ENCODE peak calls at places on chromosome 15, in five cellular contexts. G is cardiac fibroblast, P is Panc1, O is endothelial cell, I is progenitor cell of endocrine pancreas. Q is an unnamed sample.

GRCh38 chr15:32870240-32871033 is 152.6 kb downstream of the GREM1 start:
- DNase-seq in G (peak), P (peak), O (no peak), I (no peak), Q (peak)

GRCh38 chr15:48963524-48964113 is at the start of gene SHC4:
- DNase-seq in G (peak), P (no peak), O (peak), I (no peak), Q (no peak)

GRCh38 chr15:69475769-69476358 is 23.2 kb downstream of the RPLP1 start:
- DNase-seq in G (peak), P (peak), O (peak), I (peak), Q (peak)

GRCh38 chr15:36589971-36590370 is 10.5 kb downstream of the CDIN1 start:
- DNase-seq in G (peak), P (no peak), O (no peak), I (no peak), Q (no peak)

GRCh38 chr15:41983221-41983620 is 10.9 kb upstream of the EHD4 start:
- DNase-seq in G (no peak), P (no peak), O (no peak), I (no peak), Q (no peak)

GRCh38 chr15:36175781-36176211 is 403.6 kb upstream of the CDIN1 start:
- DNase-seq in G (no peak), P (no peak), O (no peak), I (no peak), Q (no peak)

GRCh38 chr15:99359760-99360159 is 108.5 kb downstream of the LRRC28 start:
- DNase-seq in G (no peak), P (no peak), O (no peak), I (no peak), Q (no peak)

GRCh38 chr15:69154684-69155083 is 5.8 kb upstream of the GLCE start:
- DNase-seq in G (peak), P (no peak), O (no peak), I (no peak), Q (no peak)

GRCh38 chr15:69760263-69760855 is 307.7 kb downstream of the RPLP1 start:
- DNase-seq in G (peak), P (no peak), O (no peak), I (no peak), Q (no peak)

GRCh38 chr15:63826513-63826912 is 7.2 kb downstream of the HERC1 start:
- DNase-seq in G (peak), P (no peak), O (no peak), I (no peak), Q (no peak)
- TF ChIP-seq CTCF in G (no peak), P (no peak), O (no peak), I (no peak), Q (no peak)

DNA sequence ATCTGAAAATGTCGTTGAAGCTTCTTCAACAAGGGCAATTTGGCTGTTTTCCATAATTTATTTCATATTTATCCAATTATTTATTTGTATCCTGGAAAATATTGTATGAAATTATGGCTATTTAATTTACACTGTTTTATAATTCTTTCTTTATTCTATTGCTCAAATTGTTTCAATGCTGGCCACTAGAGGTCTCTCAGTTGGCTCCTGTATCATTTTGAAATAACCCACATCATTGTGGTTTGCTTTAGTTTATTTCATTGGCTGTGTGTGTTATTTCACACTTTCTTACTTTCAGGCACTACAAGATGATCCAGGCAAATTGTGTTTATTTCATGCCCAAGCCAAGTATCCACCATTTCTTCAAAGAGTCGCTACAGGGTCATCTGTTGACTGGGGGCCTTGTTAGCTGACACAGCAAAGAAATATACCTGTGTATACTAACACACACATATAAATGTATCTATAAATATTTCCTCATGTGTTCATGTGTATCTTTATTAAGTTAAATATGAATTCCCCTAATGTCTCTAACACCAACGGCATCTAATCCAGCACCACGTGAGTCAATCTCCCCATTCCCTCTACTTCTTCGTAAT is 86.2 kb downstream of the NPAP1 start:
- DNase-seq in G (peak), P (no peak), O (no peak), I (no peak), Q (no peak)
- TF ChIP-seq CTCF in G (peak), P (peak), O (peak), I (peak), Q (no peak)

DNA sequence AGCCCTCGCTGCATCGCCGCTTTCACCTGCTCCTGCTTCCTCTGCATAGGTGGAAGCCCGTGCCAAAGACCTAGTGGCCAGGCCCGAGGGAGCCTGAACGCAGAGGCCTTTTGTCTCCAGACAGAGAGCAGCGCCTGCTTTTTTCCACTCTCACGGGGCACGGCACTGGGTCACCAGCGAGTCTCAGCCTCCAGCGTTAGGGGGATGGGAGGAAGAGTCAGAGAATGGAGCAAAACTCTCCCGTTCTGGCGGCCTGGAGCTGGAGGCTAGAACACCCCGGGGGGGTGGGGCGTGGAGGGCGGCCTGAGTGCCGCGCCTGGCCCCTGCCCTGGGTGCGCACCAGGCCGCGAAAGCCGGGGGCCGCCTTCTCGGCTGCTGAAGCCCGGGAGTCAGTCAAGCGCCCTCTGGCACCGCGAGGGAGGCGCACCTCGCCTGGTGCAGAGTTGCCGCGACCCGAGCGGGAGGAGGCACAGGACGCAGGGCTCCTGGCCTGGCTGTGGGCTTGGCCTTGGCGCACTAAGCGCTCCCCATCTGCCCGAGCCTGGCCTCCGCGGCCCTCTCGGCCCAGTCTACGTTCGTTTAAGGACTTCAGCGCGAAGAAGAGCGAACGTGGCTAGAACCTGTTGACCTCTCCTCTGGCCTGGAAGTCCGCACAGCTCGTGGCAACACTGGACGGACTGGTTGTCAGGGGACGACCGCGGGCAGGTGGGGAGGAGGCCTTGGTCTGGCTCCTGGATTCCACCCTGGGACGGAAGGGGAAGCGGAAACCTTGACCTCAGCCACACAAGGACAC is 21.5 kb downstream of the NR2F2 start:
- DNase-seq in G (peak), P (no peak), O (no peak), I (no peak), Q (no peak)
- TF ChIP-seq CTCF in G (no peak), P (no peak), O (no peak), I (peak), Q (no peak)

GRCh38 chr15:90084876-90085423 is 17.3 kb downstream of the IDH2 start:
- DNase-seq in G (no peak), P (no peak), O (no peak), I (no peak), Q (no peak)

GRCh38 chr15:90090226-90090848 is 11.9 kb downstream of the IDH2 start:
- DNase-seq in G (no peak), P (no peak), O (no peak), I (no peak), Q (no peak)

GRCh38 chr15:90085565-90085964 is 16.7 kb downstream of the IDH2 start:
- DNase-seq in G (no peak), P (no peak), O (no peak), I (no peak), Q (no peak)

GRCh38 chr15:90086868-90087268 is 15.4 kb downstream of the IDH2 start:
- DNase-seq in G (peak), P (no peak), O (peak), I (no peak), Q (peak)

DNA sequence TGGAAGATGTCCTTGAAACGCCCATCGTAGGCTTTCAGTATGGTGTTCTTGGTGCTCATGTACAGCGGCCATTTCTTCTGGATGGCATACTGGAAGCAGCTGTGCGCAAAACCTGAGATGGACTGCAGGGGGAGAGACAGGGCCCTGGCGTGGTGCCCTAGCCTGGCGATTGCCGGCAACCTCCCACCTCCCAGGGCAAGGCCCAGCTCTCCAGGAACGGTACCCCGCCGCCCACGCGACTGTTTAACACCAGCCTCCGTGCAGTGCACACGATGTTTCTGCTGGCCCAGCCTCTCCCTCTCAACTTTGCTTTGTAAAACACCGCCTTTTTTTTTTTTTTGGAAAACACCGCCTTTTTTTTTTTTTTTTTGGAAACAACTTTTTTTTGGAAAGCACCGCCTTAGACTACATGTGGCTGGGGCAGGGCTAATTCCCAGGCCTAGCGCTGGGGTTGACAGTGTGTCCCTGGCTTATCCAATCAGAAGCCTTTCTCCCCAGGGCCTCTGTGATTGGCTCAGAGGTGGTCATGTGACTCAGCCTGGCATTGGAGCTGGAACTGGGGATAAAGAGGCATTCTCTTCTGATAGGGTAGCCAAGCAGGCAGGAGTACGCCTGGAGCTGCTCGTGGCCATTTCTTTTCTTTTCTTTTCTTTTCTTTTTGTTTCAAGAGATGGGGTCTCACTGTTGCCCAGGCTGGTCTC is 14.7 kb downstream of the IDH2 start:
- DNase-seq in G (peak), P (no peak), O (peak), I (no peak), Q (no peak)
- TF ChIP-seq CTCF in G (peak), P (no peak), O (no peak), I (no peak), Q (no peak)

DNA sequence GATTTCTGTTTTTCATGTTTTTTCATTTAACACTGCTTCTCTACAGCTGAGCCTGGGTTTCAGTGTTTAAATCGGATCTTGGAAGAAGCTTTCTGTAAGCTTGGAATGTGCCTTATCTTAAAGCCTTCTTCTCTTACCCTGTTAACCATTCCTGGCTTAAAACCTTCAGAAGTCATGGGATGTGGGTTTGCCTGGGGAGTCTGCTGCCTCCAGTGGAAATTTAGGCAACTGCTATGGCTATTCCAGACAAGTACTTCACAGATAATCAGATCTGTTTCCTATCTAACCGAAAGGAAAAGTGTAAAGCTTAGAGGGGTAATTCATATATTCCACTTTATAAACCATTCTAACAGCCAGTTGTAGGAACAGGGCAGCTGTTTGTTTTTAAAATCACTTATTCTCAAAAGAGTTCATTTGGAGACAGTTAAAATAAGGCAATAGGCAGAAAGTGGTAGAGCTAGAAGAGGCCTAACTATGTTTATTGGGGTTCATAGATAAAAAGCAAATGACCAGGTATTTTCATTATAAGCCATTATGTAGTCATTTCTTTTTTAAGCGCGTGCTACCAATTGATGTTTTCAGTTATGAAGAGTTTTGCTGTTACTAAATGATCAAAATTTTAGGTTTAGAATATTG is 219.9 kb downstream of the TCF12 start:
- DNase-seq in G (peak), P (peak), O (peak), I (peak), Q (no peak)
- TF ChIP-seq CTCF in G (peak), P (peak), O (peak), I (peak), Q (no peak)

DNA sequence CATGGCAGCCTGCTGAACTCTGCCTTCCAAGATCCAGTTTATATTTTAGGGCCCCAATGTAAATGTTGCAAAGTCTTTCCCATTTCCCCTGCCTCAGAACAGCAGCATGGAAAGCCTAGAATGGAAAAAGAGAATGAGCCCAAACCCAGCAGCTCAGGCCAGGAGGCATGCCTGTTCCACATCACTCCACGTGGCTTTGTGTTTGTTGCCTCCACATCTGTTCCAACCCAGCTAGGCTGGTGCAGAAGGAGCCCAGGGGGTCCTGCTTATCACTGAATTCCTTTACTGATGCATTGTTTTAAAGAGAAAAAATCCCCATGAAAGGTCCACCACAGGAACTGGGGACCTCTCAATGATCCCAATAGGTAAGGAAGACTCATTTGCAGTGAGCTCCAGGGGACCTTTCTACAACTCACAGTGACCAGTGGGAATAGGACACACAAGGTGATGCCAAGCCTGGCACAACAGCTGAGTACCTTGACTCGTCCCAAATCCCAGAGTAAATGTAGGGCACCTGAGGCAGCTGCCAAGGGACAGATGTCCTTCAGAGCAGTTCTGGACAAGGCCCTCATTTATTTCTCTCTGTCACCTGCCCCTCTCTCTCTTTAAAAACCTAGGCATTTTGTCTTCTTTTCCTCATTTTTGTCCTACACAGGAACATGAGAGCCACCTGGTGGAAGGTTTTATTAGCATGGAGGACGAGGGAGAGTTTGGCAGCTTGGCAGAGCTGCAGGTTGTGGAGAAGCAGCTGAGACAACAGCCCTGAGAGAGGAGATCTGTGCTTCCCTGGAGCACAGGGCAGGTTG is 41.7 kb upstream of the ADAMTS17 start:
- DNase-seq in G (peak), P (no peak), O (peak), I (no peak), Q (no peak)
- TF ChIP-seq CTCF in G (peak), P (peak), O (peak), I (peak), Q (no peak)

GRCh38 chr15:63041982-63042878 is at the start of gene TPM1:
- DNase-seq in G (peak), P (no peak), O (peak), I (peak), Q (no peak)
- TF ChIP-seq CTCF in G (no peak), P (peak), O (no peak), I (peak), Q (no peak)

GRCh38 chr15:67977690-67978089 is 76.4 kb upstream of the PIAS1 start:
- DNase-seq in G (no peak), P (no peak), O (no peak), I (no peak), Q (no peak)
- TF ChIP-seq CTCF in G (no peak), P (no peak), O (no peak), I (no peak), Q (no peak)

GRCh38 chr15:79023546-79023890 is 67.1 kb downstream of the RASGRF1 start:
- DNase-seq in G (no peak), P (no peak), O (no peak), I (no peak), Q (no peak)

GRCh38 chr15:79027532-79028410 is 62.8 kb downstream of the RASGRF1 start:
- DNase-seq in G (no peak), P (no peak), O (no peak), I (no peak), Q (no peak)

GRCh38 chr15:79023918-79024317 is 66.7 kb downstream of the RASGRF1 start:
- DNase-seq in G (no peak), P (no peak), O (no peak), I (no peak), Q (no peak)

GRCh38 chr15:79025802-79026201 is 64.8 kb downstream of the RASGRF1 start:
- DNase-seq in G (no peak), P (no peak), O (no peak), I (no peak), Q (no peak)

DNA sequence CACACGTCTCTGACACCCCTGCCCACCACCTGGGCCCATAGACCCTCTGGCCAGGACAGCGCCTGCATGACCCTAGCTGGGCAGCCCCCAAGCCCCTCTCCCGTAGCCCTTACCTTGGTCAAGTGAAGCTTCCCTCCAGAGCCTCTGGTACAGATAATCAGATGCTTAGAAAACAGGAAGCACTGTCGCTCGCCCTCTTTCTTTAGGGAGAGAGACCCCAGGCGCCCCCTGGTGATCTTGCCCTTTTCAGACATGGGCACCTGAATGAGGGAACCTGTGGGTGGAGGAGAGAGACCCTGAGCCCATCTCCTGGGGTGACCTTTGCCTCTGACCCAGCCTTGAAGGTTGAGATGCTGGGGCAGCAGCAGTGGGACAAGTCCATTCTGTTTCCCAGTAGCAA is 65.4 kb downstream of the RASGRF1 start:
- DNase-seq in G (no peak), P (no peak), O (peak), I (no peak), Q (peak)
- TF ChIP-seq CTCF in G (no peak), P (no peak), O (no peak), I (peak), Q (no peak)

GRCh38 chr15:63329567-63330350 is 51.9 kb downstream of the CA12 start:
- DNase-seq in G (no peak), P (no peak), O (no peak), I (no peak), Q (no peak)
- TF ChIP-seq CTCF in G (no peak), P (no peak), O (no peak), I (no peak), Q (no peak)